ENCODE peak calls at places on chromosomes 6 and 20, in ten cellular contexts. Y is kidney epithelial cell; J is CD8-positive, alpha-beta T cell; W is BJ; K is cardiac muscle cell; M is dorsolateral prefrontal cortex; H is ovary; D is GM06990; A is cardiac fibroblast; I is AG04450. U is an unnamed sample.

GRCh38 chr6:6007311-6008113 is 787 bp upstream of the NRN1 start:
- DNase-seq in W (no peak), Y (no peak), K (no peak), J (no peak), I (no peak), M (peak; percentile 63), H (no peak), A (no peak), D (no peak), U (no peak)

GRCh38 chr6:89527634-89528033 is 94.7 kb downstream of the ANKRD6 start:
- DNase-seq in H (no peak), J (no peak), I (no peak), M (no peak), D (no peak), W (no peak), Y (peak; percentile 16), K (no peak), A (peak; percentile 15), U (no peak)

GRCh38 chr6:3163248-3163594 is 5.9 kb upstream of the TUBB2A start:
- DNase-seq in J (no peak), D (no peak), I (no peak), W (no peak), M (no peak), A (peak; percentile 35), H (no peak), Y (no peak), K (no peak), U (no peak)

GRCh38 chr6:69907981-69908498 is 41.7 kb downstream of the COL19A1 start:
- DNase-seq in I (no peak), D (no peak), M (no peak), K (peak; percentile 2), A (peak; percentile 86), W (no peak), Y (no peak), H (no peak), J (no peak), U (no peak)

GRCh38 chr6:28543671-28544131 is 18.0 kb downstream of the GPX5 start:
- DNase-seq in J (peak; percentile 43), K (peak; percentile 40), Y (no peak), W (no peak), D (peak; percentile 56), M (no peak), A (peak; percentile 6), H (peak; percentile 50), I (no peak), U (peak; percentile 63)

GRCh38 chr6:56708810-56709597 is 66.3 kb upstream of the DST start:
- DNase-seq in I (no peak), H (no peak), Y (no peak), K (peak; percentile 77), A (peak; percentile 91), J (no peak), D (no peak), M (no peak), W (no peak), U (no peak)

GRCh38 chr20:35305682-35306556 is 13.7 kb upstream of the FAM83C start:
- DNase-seq in I (peak; percentile 99), A (peak; percentile 99), W (peak; percentile 97), D (no peak), J (no peak), H (no peak), K (peak; percentile 95), M (peak; percentile 85), Y (peak; percentile 100), U (no peak)

GRCh38 chr6:83198486-83199172 is 5.5 kb downstream of the RWDD2A start:
- DNase-seq in W (no peak), Y (no peak), I (no peak), M (no peak), H (no peak), J (no peak), K (no peak), A (peak; percentile 76), D (no peak), U (no peak)

GRCh38 chr6:68958327-68958726 is 323.2 kb downstream of the ADGRB3 start:
- DNase-seq in H (no peak), A (peak; percentile 26), K (peak; percentile 5), Y (no peak), I (no peak), J (no peak), M (no peak), W (no peak), D (no peak), U (no peak)

GRCh38 chr6:87945966-87946365 is 101.7 kb upstream of the SPACA1 start:
- DNase-seq in Y (no peak), H (no peak), J (no peak), K (peak; percentile 38), M (peak; percentile 58), A (peak; percentile 8), D (no peak), I (no peak), W (no peak), U (no peak)

GRCh38 chr20:57408536-57409233 is 17.5 kb downstream of the RBM38 start:
- DNase-seq in M (no peak), I (no peak), Y (no peak), W (no peak), A (no peak), H (no peak), J (no peak), K (no peak), D (no peak), U (no peak)

GRCh38 chr6:167579786-167580370 is 246.8 kb upstream of the AFDN start:
- DNase-seq in I (no peak), D (no peak), W (no peak), J (no peak), H (no peak), A (no peak), Y (no peak), K (no peak), M (no peak), U (no peak)

GRCh38 chr6:167581637-167582036 is 245.1 kb upstream of the AFDN start:
- DNase-seq in M (no peak), K (no peak), H (no peak), A (no peak), D (no peak), J (no peak), I (no peak), W (no peak), Y (no peak), U (peak; percentile 6)

GRCh38 chr6:167580512-167580911 is 246.2 kb upstream of the AFDN start:
- DNase-seq in J (no peak), W (no peak), Y (no peak), D (no peak), K (no peak), A (no peak), M (no peak), H (no peak), I (no peak), U (no peak)

GRCh38 chr6:167588181-167588919 is 238.4 kb upstream of the AFDN start:
- DNase-seq in K (no peak), M (no peak), A (no peak), Y (no peak), I (no peak), J (no peak), D (no peak), H (no peak), W (no peak), U (peak; percentile 12)

DNA sequence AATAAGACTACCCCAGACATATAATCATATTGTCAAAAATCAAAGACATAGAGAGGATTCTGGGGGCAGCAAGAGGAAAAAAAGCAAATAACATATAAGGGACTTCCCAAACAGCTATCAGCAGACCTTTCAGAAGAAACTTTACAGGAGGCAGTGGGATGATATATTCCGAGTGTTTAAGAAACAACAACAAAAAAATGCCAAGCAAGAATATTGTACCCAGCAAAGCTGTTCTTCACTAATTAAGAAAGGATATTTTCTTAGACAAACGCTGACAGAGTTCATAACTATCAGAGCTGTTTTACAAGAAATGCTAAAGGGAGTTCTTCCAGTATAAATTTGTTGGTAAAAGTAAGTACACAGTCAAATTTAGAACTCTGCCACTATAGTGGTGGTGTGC is 243.3 kb upstream of the AFDN start:
- DNase-seq in H (no peak), M (no peak), Y (no peak), D (no peak), W (no peak), A (no peak), K (no peak), I (no peak), J (no peak), U (no peak)
- H3K4me3 ChIP-seq in H (no peak overlapping the region), M (no peak overlapping the region), Y (no peak overlapping the region), D (no peak overlapping the region), W (no peak overlapping the region), A (no peak overlapping the region), K (no peak overlapping the region), I (no peak overlapping the region), J (no peak overlapping the region), U (no peak overlapping the region)

GRCh38 chr6:119628691-119629621 is 279.4 kb upstream of the MAN1A1 start:
- DNase-seq in D (no peak), W (no peak), K (no peak), J (no peak), A (no peak), I (no peak), H (no peak), M (no peak), Y (no peak), U (no peak)
- TF ChIP-seq CTCF in D (no peak), W (no peak), K (no peak), J (no peak), A (no peak), I (no peak), H (no peak), M (no peak), Y (no peak), U (no peak)

GRCh38 chr6:36033935-36034334 is 6.3 kb downstream of the MAPK14 start:
- DNase-seq in J (peak; percentile 10), K (peak; percentile 19), A (peak; percentile 33), D (no peak), Y (no peak), H (no peak), I (no peak), M (no peak), W (no peak), U (no peak)
- H3K4me3 ChIP-seq in J (peak overlapping the region; percentile 1), K (no peak overlapping the region), A (no peak overlapping the region), D (no peak overlapping the region), Y (no peak overlapping the region), H (no peak overlapping the region), I (no peak overlapping the region), M (no peak overlapping the region), W (no peak overlapping the region), U (no peak overlapping the region)

GRCh38 chr6:43097098-43097489 is 21.0 kb downstream of the PTK7 start:
- DNase-seq in J (no peak), H (no peak), K (no peak), W (no peak), A (no peak), M (no peak), D (no peak), I (no peak), Y (no peak), U (no peak)
- TF ChIP-seq CTCF in J (no peak), H (no peak), K (no peak), W (peak; percentile 21), A (peak; percentile 15), M (no peak), D (no peak), I (peak; percentile 12), Y (no peak), U (no peak)